ENCODE peak calls at places on chromosomes 13 and 19, in eight cellular contexts. X, Y, G, M, O, S, K and L are unnamed samples.

GRCh38 chr19:2716275-2716650 is 4.9 kb downstream of the DIRAS1 start:
- DNase-seq in X (no peak), Y (no peak), G (no peak), M (no peak), O (no peak), S (no peak), K (no peak), L (no peak)

GRCh38 chr19:4969772-4970531 is 1.0 kb downstream of the KDM4B start:
- DNase-seq in X (no peak), Y (peak; percentile 23), G (no peak), M (peak; percentile 11), O (no peak), S (no peak), K (no peak), L (peak; percentile 16)

GRCh38 chr13:48571121-48571901 is 38.4 kb upstream of the RCBTB2 start:
- DNase-seq in X (no peak), Y (no peak), G (no peak), M (no peak), O (no peak), S (no peak), K (no peak), L (no peak)

GRCh38 chr13:75687145-75687763 is 51.1 kb downstream of the LMO7 start:
- DNase-seq in X (no peak), Y (no peak), G (no peak), M (no peak), O (no peak), S (no peak), K (no peak), L (no peak)

GRCh38 chr13:97380696-97381095 is 53.3 kb upstream of the RAP2A start:
- DNase-seq in X (no peak), Y (no peak), G (no peak), M (no peak), O (no peak), S (no peak), K (no peak), L (no peak)

GRCh38 chr13:80923907-80924306 is 583.0 kb upstream of the SPRY2 start:
- DNase-seq in X (no peak), Y (no peak), G (no peak), M (no peak), O (no peak), S (no peak), K (no peak), L (no peak)

GRCh38 chr13:27442071-27442647 is 8.2 kb downstream of the MTIF3 start:
- DNase-seq in X (no peak), Y (peak; percentile 36), G (no peak), M (peak; percentile 38), O (no peak), S (no peak), K (no peak), L (no peak)

GRCh38 chr19:27793128-27793643 is 1419.8 kb downstream of the UQCRFS1 start:
- DNase-seq in X (peak; percentile 48), Y (peak; percentile 75), G (peak; percentile 59), M (peak; percentile 69), O (no peak), S (peak; percentile 84), K (peak; percentile 86), L (no peak)

GRCh38 chr13:113029487-113030258 is 60.7 kb downstream of the MCF2L start:
- DNase-seq in X (peak; percentile 28), Y (peak; percentile 74), G (no peak), M (peak; percentile 59), O (peak; percentile 12), S (peak; percentile 64), K (no peak), L (peak; percentile 42)

GRCh38 chr13:83995930-83996329 is 113.7 kb upstream of the SLITRK1 start:
- DNase-seq in X (no peak), Y (no peak), G (no peak), M (no peak), O (no peak), S (no peak), K (no peak), L (no peak)

GRCh38 chr19:5635427-5635826 is 12.5 kb downstream of the SAFB start:
- DNase-seq in X (no peak), Y (no peak), G (no peak), M (no peak), O (no peak), S (no peak), K (no peak), L (no peak)

GRCh38 chr19:54517483-54517882 is 14.9 kb downstream of the LAIR2 start:
- DNase-seq in X (no peak), Y (peak; percentile 71), G (no peak), M (peak; percentile 51), O (no peak), S (peak; percentile 50), K (peak; percentile 54), L (peak; percentile 6)

GRCh38 chr13:114119196-114119595 is 13.2 kb downstream of the RASA3 start:
- DNase-seq in X (no peak), Y (no peak), G (no peak), M (no peak), O (no peak), S (no peak), K (peak; percentile 92), L (peak; percentile 12)

GRCh38 chr19:925912-926594 is at the start of gene ARID3A:
- DNase-seq in X (no peak), Y (no peak), G (no peak), M (no peak), O (no peak), S (no peak), K (no peak), L (no peak)

GRCh38 chr13:25352230-25352629 is 19.5 kb upstream of the ATP8A2 start:
- DNase-seq in X (no peak), Y (no peak), G (no peak), M (no peak), O (no peak), S (no peak), K (no peak), L (no peak)

GRCh38 chr19:58568731-58569130 is 4.4 kb downstream of the MZF1 start:
- DNase-seq in X (no peak), Y (no peak), G (no peak), M (no peak), O (no peak), S (no peak), K (no peak), L (no peak)

GRCh38 chr13:89363144-89363543 is 1692.0 kb downstream of the SLITRK5 start:
- DNase-seq in X (no peak), Y (no peak), G (no peak), M (no peak), O (no peak), S (no peak), K (no peak), L (no peak)

GRCh38 chr13:36975172-36975571 is 24.0 kb downstream of the ALG5 start:
- DNase-seq in X (no peak), Y (no peak), G (no peak), M (no peak), O (no peak), S (no peak), K (no peak), L (no peak)

GRCh38 chr19:5216141-5216847 is 124.3 kb downstream of the PTPRS start:
- DNase-seq in X (no peak), Y (no peak), G (no peak), M (no peak), O (no peak), S (no peak), K (no peak), L (no peak)

GRCh38 chr13:79869326-79869725 is 388.4 kb downstream of the NDFIP2 start:
- DNase-seq in X (no peak), Y (no peak), G (no peak), M (no peak), O (no peak), S (peak; percentile 32), K (no peak), L (no peak)

GRCh38 chr19:35558400-35559280 is 4.8 kb downstream of the ATP4A start:
- DNase-seq in X (no peak), Y (no peak), G (no peak), M (no peak), O (no peak), S (no peak), K (no peak), L (no peak)

GRCh38 chr19:46863818-46864629 is 3.2 kb downstream of the ARHGAP35 start:
- DNase-seq in X (no peak), Y (no peak), G (no peak), M (no peak), O (no peak), S (peak; percentile 92), K (peak; percentile 74), L (no peak)

GRCh38 chr13:46146898-46147297 is 35.1 kb downstream of the LCP1 start:
- DNase-seq in X (no peak), Y (no peak), G (no peak), M (no peak), O (no peak), S (no peak), K (no peak), L (no peak)

GRCh38 chr19:35162471-35163326 is 8.2 kb downstream of the FXYD5 start:
- DNase-seq in X (no peak), Y (no peak), G (no peak), M (no peak), O (no peak), S (peak; percentile 74), K (no peak), L (no peak)

GRCh38 chr19:29665215-29665825 is at the start of gene PLEKHF1:
- DNase-seq in X (peak; percentile 67), Y (peak; percentile 93), G (peak; percentile 79), M (peak; percentile 82), O (peak; percentile 64), S (peak; percentile 94), K (peak; percentile 80), L (peak; percentile 66)

GRCh38 chr13:21354721-21355120 is 104.4 kb downstream of the ZDHHC20 start:
- DNase-seq in X (no peak), Y (no peak), G (no peak), M (no peak), O (no peak), S (no peak), K (no peak), L (peak; percentile 7)

GRCh38 chr13:51932231-51932630 is 70.5 kb downstream of the CCDC70 start:
- DNase-seq in X (no peak), Y (no peak), G (no peak), M (no peak), O (no peak), S (no peak), K (no peak), L (no peak)